ENCODE peak calls at places on chromosomes 12 and 14, in eight cellular contexts. F is mucosa of gallbladder; L is lower lobe of right lung; I is sigmoid colon; G is NCI-H69; T is GM12891; E is activated naive CD8-positive, alpha-beta T cell treated with anti-CD3 and anti-CD28 coated beads, Interleukin-2, amount 50 U/mL, for 24 hours; O is amygdala. C is an unnamed sample.

GRCh38 chr14:72810201-72810600 is 83.7 kb downstream of the DPF3 start:
- DNase-seq in F (no peak), L (no peak), I (no peak), G (no peak), T (no peak), E (peak), O (no peak), C (no peak)

GRCh38 chr12:56723889-56724659 is 1.0 kb downstream of the NACA start:
- DNase-seq in F (peak), L (no peak), I (peak), G (peak), T (no peak), E (no peak), O (no peak), C (peak)

GRCh38 chr12:18492372-18493025 is 231.2 kb downstream of the PIK3C2G start:
- DNase-seq in F (no peak), L (no peak), I (no peak), G (no peak), T (no peak), E (no peak), O (no peak), C (no peak)

GRCh38 chr12:92968201-92968813 is 39.2 kb upstream of the EEA1 start:
- DNase-seq in F (no peak), L (no peak), I (no peak), G (no peak), T (no peak), E (no peak), O (no peak), C (no peak)

GRCh38 chr14:102622262-102622885 is 29.9 kb downstream of the RCOR1 start:
- DNase-seq in F (peak), L (no peak), I (no peak), G (no peak), T (no peak), E (no peak), O (no peak), C (no peak)

GRCh38 chr12:65123435-65124063 is 2.4 kb upstream of the WIF1 start:
- DNase-seq in F (no peak), L (no peak), I (no peak), G (peak), T (no peak), E (peak), O (no peak), C (peak)

GRCh38 chr14:50920482-50921225 is 23.6 kb downstream of the PYGL start:
- DNase-seq in F (no peak), L (no peak), I (no peak), G (peak), T (no peak), E (no peak), O (no peak), C (no peak)

GRCh38 chr14:102020058-102020971 is 55.9 kb downstream of the DYNC1H1 start:
- DNase-seq in F (no peak), L (no peak), I (no peak), G (no peak), T (no peak), E (peak), O (no peak), C (no peak)

GRCh38 chr12:1517007-1517406 is 77.4 kb downstream of the FBXL14 start:
- DNase-seq in F (no peak), L (no peak), I (no peak), G (peak), T (no peak), E (peak), O (no peak), C (no peak)

GRCh38 chr14:53950031-53950793 is 6.4 kb downstream of the BMP4 start:
- DNase-seq in F (no peak), L (no peak), I (no peak), G (no peak), T (no peak), E (no peak), O (no peak), C (no peak)

GRCh38 chr14:21467620-21468019 is 9.1 kb downstream of the RAB2B start:
- DNase-seq in F (no peak), L (no peak), I (no peak), G (no peak), T (no peak), E (no peak), O (no peak), C (no peak)

GRCh38 chr12:64004639-64005038 is 160.1 kb downstream of the SRGAP1 start:
- DNase-seq in F (no peak), L (no peak), I (no peak), G (no peak), T (no peak), E (no peak), O (no peak), C (no peak)

GRCh38 chr12:32302218-32302826 is 97.0 kb upstream of the FGD4 start:
- DNase-seq in F (no peak), L (no peak), I (no peak), G (peak), T (peak), E (no peak), O (no peak), C (no peak)

GRCh38 chr12:112977641-112978040 is 678 bp upstream of the OAS2 start:
- DNase-seq in F (no peak), L (no peak), I (no peak), G (no peak), T (no peak), E (no peak), O (no peak), C (no peak)

GRCh38 chr12:91413591-91413990 is 231.0 kb upstream of the DCN start:
- DNase-seq in F (no peak), L (no peak), I (no peak), G (peak), T (no peak), E (no peak), O (no peak), C (no peak)

GRCh38 chr12:58408516-58408915 is 467.1 kb downstream of the ATP23 start:
- DNase-seq in F (no peak), L (no peak), I (no peak), G (peak), T (no peak), E (no peak), O (no peak), C (peak)

GRCh38 chr12:53466640-53467039 is 14.7 kb downstream of the PCBP2 start:
- DNase-seq in F (no peak), L (no peak), I (no peak), G (peak), T (no peak), E (no peak), O (no peak), C (no peak)

GRCh38 chr12:94469522-94469921 is 9.9 kb upstream of the CEP83 start:
- DNase-seq in F (no peak), L (no peak), I (no peak), G (no peak), T (no peak), E (no peak), O (no peak), C (no peak)